ENCODE peak calls at places on chromosomes 16 and 17, in six cellular contexts. G is fibroblast of mammary gland, E is endodermal cell, R is fibroblast of lung, W is transverse colon, V is cardiac fibroblast. A is an unnamed sample.

GRCh38 chr16:85491798-85492616 is 121.1 kb upstream of the GSE1 start:
- DNase-seq in G (peak), E (peak), R (peak), W (peak), V (no peak), A (peak)

GRCh38 chr17:35373532-35373983 is at the start of gene SLFN11:
- DNase-seq in G (peak), E (peak), R (peak), W (peak), V (peak), A (peak)

GRCh38 chr16:89198417-89199240 is 1.7 kb downstream of the SLC22A31 start:
- DNase-seq in G (no peak), E (peak), R (no peak), W (no peak), V (no peak), A (peak)

GRCh38 chr17:10821062-10821461 is 16.8 kb downstream of the PIRT start:
- DNase-seq in G (no peak), E (no peak), R (no peak), W (no peak), V (no peak), A (peak)

GRCh38 chr16:57268804-57269800 is 15.4 kb downstream of the PLLP start:
- DNase-seq in G (no peak), E (peak), R (no peak), W (peak), V (no peak), A (peak)

GRCh38 chr17:5248821-5249479 is 14.3 kb upstream of the SCIMP start:
- DNase-seq in G (no peak), E (peak), R (no peak), W (no peak), V (no peak), A (no peak)

GRCh38 chr17:49156256-49156655 is 23.7 kb downstream of the B4GALNT2 start:
- DNase-seq in G (no peak), E (no peak), R (no peak), W (no peak), V (no peak), A (no peak)

GRCh38 chr17:19322129-19322505 is 40.4 kb downstream of the B9D1 start:
- DNase-seq in G (no peak), E (no peak), R (no peak), W (no peak), V (no peak), A (no peak)

GRCh38 chr16:72169708-72170107 is 2.2 kb downstream of the PMFBP1 start:
- DNase-seq in G (no peak), E (no peak), R (no peak), W (no peak), V (no peak), A (no peak)

GRCh38 chr17:75392559-75392958 is 12.9 kb downstream of the GRB2 start:
- DNase-seq in G (no peak), E (peak), R (no peak), W (no peak), V (no peak), A (no peak)

GRCh38 chr16:54030451-54030850 is 256.1 kb downstream of the IRX3 start:
- DNase-seq in G (no peak), E (no peak), R (no peak), W (no peak), V (no peak), A (no peak)

GRCh38 chr16:22098538-22099255 is 6.4 kb downstream of the VWA3A start:
- DNase-seq in G (peak), E (peak), R (peak), W (no peak), V (peak), A (peak)

GRCh38 chr17:47276868-47277267 is 23.2 kb downstream of the ITGB3 start:
- DNase-seq in G (peak), E (peak), R (peak), W (peak), V (peak), A (peak)

GRCh38 chr17:72726936-72727335 is 365.6 kb downstream of the SLC39A11 start:
- DNase-seq in G (peak), E (no peak), R (peak), W (peak), V (peak), A (no peak)

GRCh38 chr17:75475851-75476250 is 19.4 kb downstream of the TMEM94 start:
- DNase-seq in G (no peak), E (peak), R (peak), W (no peak), V (peak), A (no peak)

GRCh38 chr16:27756206-27756970 is 206.4 kb downstream of the KATNIP start:
- DNase-seq in G (no peak), E (no peak), R (no peak), W (no peak), V (no peak), A (no peak)

GRCh38 chr16:64440421-64440831 is 681.4 kb downstream of the CDH11 start:
- DNase-seq in G (peak), E (no peak), R (peak), W (no peak), V (peak), A (peak)

GRCh38 chr17:82710499-82711232 is 5.8 kb upstream of the FN3KRP start:
- DNase-seq in G (no peak), E (no peak), R (no peak), W (no peak), V (no peak), A (no peak)

GRCh38 chr17:57773557-57773956 is 28.5 kb upstream of the CCDC182 start:
- DNase-seq in G (no peak), E (peak), R (no peak), W (no peak), V (no peak), A (no peak)
- TF ChIP-seq CTCF in G (no peak), E (no peak), R (no peak), W (no peak), V (no peak), A (no peak)

GRCh38 chr17:8080208-8080798 is 7.2 kb downstream of the ALOX12B start:
- DNase-seq in G (no peak), E (no peak), R (no peak), W (no peak), V (no peak), A (no peak)
- TF ChIP-seq CTCF in G (no peak), E (peak), R (no peak), W (peak), V (no peak), A (no peak)

GRCh38 chr17:16023881-16024280 is 24.3 kb downstream of the TTC19 start:
- DNase-seq in G (no peak), E (no peak), R (no peak), W (no peak), V (no peak), A (no peak)

GRCh38 chr17:16025202-16025601 is 25.6 kb downstream of the TTC19 start:
- DNase-seq in G (no peak), E (no peak), R (no peak), W (no peak), V (no peak), A (no peak)

GRCh38 chr17:16027708-16028584 is 28.3 kb downstream of the TTC19 start:
- DNase-seq in G (peak), E (no peak), R (peak), W (no peak), V (peak), A (peak)

DNA sequence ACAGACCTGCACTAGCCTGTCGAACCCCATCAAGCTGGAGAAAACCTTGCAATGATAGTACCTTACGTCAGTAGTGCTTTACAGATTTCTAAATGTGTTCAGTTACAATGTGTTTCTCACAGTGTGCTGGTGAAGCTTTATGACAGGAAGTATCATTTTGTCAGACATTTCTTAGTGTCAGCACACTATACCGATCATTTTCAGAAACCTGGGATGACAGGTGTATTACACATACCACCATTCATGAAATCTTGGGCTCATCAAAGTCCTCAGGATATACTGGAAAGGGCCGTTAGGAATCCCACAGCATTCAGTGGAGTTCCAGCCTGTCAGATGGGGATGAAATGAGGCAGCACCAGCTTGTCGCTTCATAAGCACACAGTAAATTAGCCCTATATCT is 27.3 kb downstream of the TTC19 start:
- DNase-seq in G (no peak), E (no peak), R (no peak), W (no peak), V (no peak), A (no peak)
- TF ChIP-seq CTCF in G (no peak), E (no peak), R (no peak), W (no peak), V (no peak), A (no peak)

GRCh38 chr16:75566040-75566888 is at the start of gene GABARAPL2:
- DNase-seq in G (peak), E (peak), R (peak), W (peak), V (peak), A (peak)
- TF ChIP-seq CTCF in G (no peak), E (no peak), R (no peak), W (no peak), V (no peak), A (no peak)

GRCh38 chr16:67415872-67416793 is at the start of gene ZDHHC1:
- DNase-seq in G (peak), E (peak), R (peak), W (peak), V (peak), A (peak)
- TF ChIP-seq CTCF in G (no peak), E (peak), R (no peak), W (peak), V (no peak), A (peak)

GRCh38 chr16:81823111-81823510 is 44.0 kb downstream of the PLCG2 start:
- DNase-seq in G (no peak), E (peak), R (no peak), W (peak), V (no peak), A (no peak)
- TF ChIP-seq CTCF in G (no peak), E (no peak), R (no peak), W (no peak), V (no peak), A (no peak)

GRCh38 chr16:11240636-11241473 is 15.1 kb downstream of the SOCS1 start:
- DNase-seq in G (no peak), E (no peak), R (no peak), W (no peak), V (no peak), A (no peak)
- TF ChIP-seq CTCF in G (no peak), E (no peak), R (no peak), W (no peak), V (no peak), A (no peak)